ENCODE peak calls at places on chromosomes 11 and 22, in six cellular contexts. U is IMR-90, M is A549, Q is SK-N-SH, K is K562, Z is H1. E is an unnamed sample.

GRCh38 chr22:20430641-20431519 is 6.7 kb downstream of the SCARF2 start:
- DNase-seq in U (no peak), M (peak), K (peak), Q (peak), Z (peak), E (no peak)

GRCh38 chr11:59283825-59284772 is 71.4 kb upstream of the MPEG1 start:
- DNase-seq in Q (no peak), Z (no peak), K (peak), U (peak), M (peak), E (peak)

GRCh38 chr11:23840872-23841271 is 656.0 kb upstream of the LUZP2 start:
- DNase-seq in Q (no peak), K (no peak), U (no peak), Z (no peak), M (no peak), E (no peak)

GRCh38 chr11:30314625-30315024 is 8.3 kb upstream of the ARL14EP start:
- DNase-seq in Q (no peak), M (no peak), K (no peak), U (peak), Z (no peak), E (no peak)

GRCh38 chr11:109926941-109927340 is 166.3 kb upstream of the ZC3H12C start:
- DNase-seq in K (no peak), U (no peak), Z (no peak), Q (no peak), M (no peak), E (no peak)

GRCh38 chr22:44256085-44256484 is 56.7 kb downstream of the SHISAL1 start:
- DNase-seq in M (no peak), U (no peak), Z (peak), K (no peak), Q (no peak), E (no peak)

GRCh38 chr11:94581926-94582325 is 14.8 kb downstream of the PIWIL4 start:
- DNase-seq in Z (no peak), U (no peak), Q (no peak), K (no peak), M (no peak), E (no peak)

GRCh38 chr11:66268953-66269906 is 791 bp downstream of the RAB1B start:
- DNase-seq in U (peak), K (peak), M (peak), Q (peak), Z (peak), E (peak)

GRCh38 chr11:133938166-133938565 is 18.6 kb downstream of the IGSF9B start:
- DNase-seq in U (no peak), M (no peak), K (no peak), Q (no peak), Z (no peak), E (no peak)

GRCh38 chr11:93567406-93567819 is 24.2 kb upstream of the SMCO4 start:
- DNase-seq in M (no peak), Q (no peak), Z (no peak), K (no peak), U (no peak), E (no peak)

GRCh38 chr11:18243783-18244362 is 4.6 kb downstream of the SAA2 start:
- DNase-seq in Q (peak), U (peak), M (peak), K (peak), Z (peak), E (peak)

GRCh38 chr11:124812876-124813275 is 12.7 kb upstream of the MSANTD2 start:
- DNase-seq in M (no peak), Q (no peak), Z (no peak), U (no peak), K (no peak), E (no peak)

GRCh38 chr22:33563568-33563967 is 356.7 kb downstream of the LARGE1 start:
- DNase-seq in U (no peak), Z (no peak), Q (no peak), M (no peak), K (no peak), E (no peak)

GRCh38 chr11:120208777-120209176 is 2.1 kb upstream of the OAF start:
- DNase-seq in Q (no peak), M (peak), U (peak), K (no peak), Z (no peak), E (peak)
- TF ChIP-seq RFX5 in Q (no peak), M (no peak), U (no peak), K (no peak), Z (no peak), E (no peak)

DNA sequence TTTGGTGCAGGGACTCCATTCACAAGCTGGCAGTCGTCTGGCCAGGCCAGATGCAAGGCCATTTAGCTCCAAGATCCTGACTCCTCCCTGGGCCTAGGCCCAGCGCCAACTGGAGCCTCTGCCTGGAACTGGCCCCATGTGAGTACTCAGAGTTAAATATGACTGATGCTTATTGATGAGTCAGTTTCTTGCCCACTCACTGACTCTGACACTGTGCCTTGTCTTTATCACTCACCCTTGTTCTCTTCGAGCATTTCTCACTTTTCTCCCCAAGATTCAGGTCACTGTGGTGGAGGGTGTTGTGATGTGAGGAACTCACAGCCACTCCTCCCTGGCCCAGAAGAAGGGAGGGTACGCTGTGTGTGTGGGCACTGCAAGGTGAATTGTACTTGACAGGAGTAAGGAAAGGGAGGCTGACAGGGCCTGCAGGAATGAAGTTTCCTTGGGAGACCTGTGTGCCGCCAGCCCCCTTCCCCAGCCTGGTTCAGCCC is 23.2 kb upstream of the ST3GAL4 start:
- DNase-seq in Z (no peak), M (no peak), K (no peak), Q (peak), U (peak), E (no peak)
- TF ChIP-seq RFX5 in Z (no peak), M (no peak), K (no peak), Q (no peak), U (no peak), E (no peak)

DNA sequence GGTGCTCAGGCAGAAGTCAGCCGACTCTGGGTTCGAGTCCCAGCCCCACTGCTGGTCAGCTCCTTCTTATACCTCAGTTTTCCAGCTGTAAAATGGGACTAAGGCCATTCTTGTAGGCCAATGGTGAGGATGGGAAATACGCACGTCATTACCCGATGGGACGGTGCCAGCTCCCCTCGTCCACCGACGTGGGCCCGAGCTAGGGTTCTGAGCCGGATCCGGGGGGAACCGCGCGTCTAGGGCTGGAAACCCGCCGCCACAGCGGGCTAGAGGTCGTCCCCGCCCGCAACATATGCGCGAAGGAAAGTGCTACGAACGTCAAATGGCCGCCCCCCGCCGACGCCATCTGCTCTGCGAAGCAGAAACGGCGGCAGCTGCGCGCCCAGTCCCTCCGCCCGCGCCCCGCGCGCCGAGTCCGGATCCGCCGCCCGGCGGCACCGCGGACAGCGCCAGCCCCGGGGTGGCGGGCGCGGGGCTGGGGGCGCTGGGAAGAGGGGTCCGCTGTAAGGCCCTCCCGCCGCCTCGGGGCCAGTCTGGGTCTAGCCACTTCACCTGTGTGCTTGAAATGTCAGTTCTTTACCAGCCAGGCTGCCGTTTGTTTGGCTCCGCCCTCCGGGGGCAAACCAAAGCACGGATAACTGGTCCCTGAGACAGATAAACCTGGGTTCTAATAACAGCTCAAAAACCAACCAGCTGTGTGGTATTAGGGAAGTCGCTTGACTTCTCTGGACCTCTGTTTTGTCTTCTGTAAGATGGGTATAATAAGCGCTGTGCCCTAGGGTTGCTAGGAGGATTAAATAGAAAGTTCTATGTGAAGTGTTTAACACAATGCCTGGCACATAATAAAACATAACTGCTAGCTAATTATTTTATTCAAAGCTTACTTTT is 103.5 kb upstream of the RCN1 start:
- DNase-seq in Q (peak), M (no peak), Z (peak), U (no peak), K (no peak), E (no peak)
- TF ChIP-seq RFX5 in Q (no peak), M (no peak), Z (no peak), U (no peak), K (no peak), E (no peak)

GRCh38 chr11:804599-804964 is 449 bp downstream of the PIDD1 start:
- DNase-seq in K (no peak), U (no peak), Q (peak), M (no peak), Z (no peak), E (no peak)
- TF ChIP-seq RFX5 in K (no peak), U (no peak), Q (no peak), M (no peak), Z (no peak), E (no peak)

GRCh38 chr11:122559734-122560382 is 95.7 kb upstream of the UBASH3B start:
- DNase-seq in Q (no peak), K (peak), M (peak), Z (peak), U (peak), E (peak)
- TF ChIP-seq RFX5 in Q (no peak), K (no peak), M (no peak), Z (no peak), U (no peak), E (no peak)

GRCh38 chr11:112579282-112579681 is 318.6 kb upstream of the PLET1 start:
- DNase-seq in Q (no peak), Z (no peak), K (no peak), M (no peak), U (no peak), E (no peak)

GRCh38 chr11:112581747-112582146 is 321.1 kb upstream of the PLET1 start:
- DNase-seq in U (no peak), M (no peak), K (no peak), Z (no peak), Q (no peak), E (no peak)

GRCh38 chr11:112583246-112583893 is 322.7 kb upstream of the PLET1 start:
- DNase-seq in M (no peak), U (no peak), Q (no peak), K (no peak), Z (no peak), E (no peak)

GRCh38 chr11:112582366-112582765 is 321.7 kb upstream of the PLET1 start:
- DNase-seq in Q (no peak), M (no peak), K (no peak), Z (no peak), U (no peak), E (no peak)

DNA sequence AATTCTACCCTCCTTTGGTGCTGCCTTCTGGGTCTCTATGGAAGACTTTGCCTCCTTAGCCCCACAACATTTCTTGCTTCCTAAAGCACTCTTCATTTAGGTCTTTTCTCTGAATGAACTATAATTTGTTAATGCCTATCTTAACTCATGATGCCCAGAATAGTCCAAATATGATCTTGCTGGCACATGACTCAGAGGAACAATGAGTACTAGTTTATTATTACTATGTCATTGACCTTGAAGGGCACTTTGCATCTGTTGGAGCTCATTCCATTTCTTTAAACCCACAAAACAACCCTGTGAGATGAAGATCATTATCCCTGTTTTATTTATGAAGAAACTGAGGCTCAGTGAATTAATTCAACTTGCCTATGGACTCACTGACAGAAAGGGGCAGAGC is 320.2 kb upstream of the PLET1 start:
- DNase-seq in K (no peak), Q (no peak), M (no peak), U (no peak), Z (no peak), E (no peak)
- TF ChIP-seq RFX5 in K (no peak), Q (no peak), M (no peak), U (no peak), Z (no peak), E (no peak)